ENCODE peak calls at places on chromosome 17, in ten cellular contexts. X, T, N, V, E, C, F, D, I and Y are unnamed samples.

GRCh38 chr17:61284746-61285145 is 114.9 kb upstream of the TBX2 start:
- DNase-seq in C (no peak), E (no peak), V (no peak), N (no peak), F (no peak), D (no peak), I (no peak), T (no peak), X (no peak), Y (no peak)

GRCh38 chr17:7789131-7789530 is 44.9 kb upstream of the KDM6B start:
- DNase-seq in D (no peak), F (no peak), V (no peak), E (no peak), I (no peak), X (no peak), N (no peak), T (no peak), C (no peak), Y (no peak)

GRCh38 chr17:28717578-28718316 is at the start of gene RAB34:
- DNase-seq in X (no peak), D (peak), I (peak), N (peak), E (peak), C (peak), V (peak), F (peak), T (peak), Y (peak)

GRCh38 chr17:3972931-3973330 is 8.7 kb upstream of the ATP2A3 start:
- DNase-seq in F (no peak), E (no peak), D (no peak), N (no peak), V (peak), C (no peak), X (no peak), I (no peak), T (no peak), Y (no peak)

GRCh38 chr17:72699566-72699965 is 392.9 kb downstream of the SLC39A11 start:
- DNase-seq in I (no peak), F (no peak), X (no peak), N (no peak), V (no peak), E (no peak), D (no peak), T (no peak), C (peak), Y (no peak)

GRCh38 chr17:69607162-69607834 is 192.8 kb downstream of the MAP2K6 start:
- DNase-seq in E (peak), T (peak), X (peak), C (peak), V (peak), I (peak), D (peak), N (peak), F (peak), Y (peak)

GRCh38 chr17:5667871-5668270 is 83.6 kb upstream of the NLRP1 start:
- DNase-seq in V (no peak), T (no peak), I (no peak), N (no peak), F (no peak), C (peak), D (peak), E (no peak), X (no peak), Y (no peak)

GRCh38 chr17:72510454-72511016 is 389.7 kb downstream of the SOX9 start:
- DNase-seq in C (no peak), D (no peak), E (no peak), N (no peak), F (no peak), V (no peak), T (peak), X (no peak), I (peak), Y (peak)

GRCh38 chr17:4501295-4501949 is 2.7 kb downstream of the SPNS2 start:
- DNase-seq in F (no peak), D (no peak), V (no peak), X (no peak), T (no peak), C (no peak), E (no peak), I (no peak), N (no peak), Y (no peak)

GRCh38 chr17:16583781-16584180 is 14.8 kb upstream of the ZNF287 start:
- DNase-seq in V (no peak), N (no peak), I (no peak), X (no peak), T (no peak), D (no peak), E (no peak), F (no peak), C (no peak), Y (no peak)
- H3K4me3 ChIP-seq in V (no peak), N (no peak), I (no peak), X (no peak), T (no peak), D (peak), E (no peak), F (peak), C (no peak), Y (no peak)

DNA sequence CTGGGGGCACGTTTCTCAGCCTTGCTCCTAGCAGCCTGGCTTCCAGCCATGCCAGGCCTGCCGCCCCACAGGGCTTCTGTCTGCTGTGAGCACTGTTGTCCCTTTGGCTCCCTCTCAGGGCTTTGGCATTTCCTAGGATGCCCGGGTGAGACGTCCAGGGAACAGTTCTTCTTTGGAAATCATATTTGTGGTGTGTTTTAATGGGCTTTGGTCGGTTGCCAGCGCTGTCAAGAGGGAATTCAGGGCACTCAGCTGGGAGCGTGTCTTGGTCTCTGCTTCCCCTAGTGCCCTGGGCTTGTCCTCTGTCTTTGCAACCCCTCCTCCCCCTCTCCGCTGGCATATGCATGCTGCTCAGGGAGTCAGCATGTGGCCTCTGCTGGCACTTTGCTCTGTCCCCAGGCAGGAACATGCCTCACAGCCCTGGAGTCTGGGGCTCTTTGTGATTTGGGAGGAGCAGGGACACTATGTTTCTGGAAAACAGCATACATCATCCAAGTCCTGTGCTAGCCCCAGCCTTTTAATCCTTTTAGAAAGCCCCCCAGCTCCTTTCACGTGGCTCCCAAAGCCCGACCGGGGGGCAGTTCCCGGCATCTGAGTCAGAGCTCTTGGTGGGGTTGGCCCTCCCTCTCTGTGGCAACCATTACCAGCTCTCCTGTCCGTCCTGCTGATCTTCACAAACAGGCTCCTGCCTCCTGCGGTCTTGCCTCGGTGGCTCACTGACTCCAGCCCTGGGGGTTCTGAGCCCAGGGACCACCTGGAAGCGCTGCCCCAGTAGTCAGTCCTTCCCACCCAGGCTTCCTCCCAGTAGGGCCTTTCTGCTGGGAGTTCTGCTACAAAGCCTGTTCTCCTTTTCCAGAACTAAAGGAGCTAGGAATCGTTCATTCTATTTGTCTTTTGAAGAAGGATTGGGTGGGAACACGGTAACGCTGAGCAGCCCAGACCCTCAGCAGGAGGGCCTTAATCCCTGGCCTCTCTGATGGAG is 26.7 kb downstream of the SAP30BP start:
- DNase-seq in T (peak), E (peak), C (peak), N (peak), X (peak), I (peak), V (peak), D (peak), F (peak), Y (peak)
- TF ChIP-seq CTCF in T (peak), E (no peak), C (no peak), N (peak), X (peak), I (no peak), V (no peak), D (no peak), F (no peak), Y (peak)

GRCh38 chr17:44308865-44309264 is 464 bp downstream of the RUNDC3A start:
- DNase-seq in X (no peak), T (no peak), D (no peak), N (no peak), I (no peak), F (no peak), V (no peak), E (no peak), C (no peak), Y (no peak)
- H3K4me3 ChIP-seq in X (peak), T (no peak), D (peak), N (no peak), I (no peak), F (peak), V (no peak), E (no peak), C (no peak), Y (peak)

DNA sequence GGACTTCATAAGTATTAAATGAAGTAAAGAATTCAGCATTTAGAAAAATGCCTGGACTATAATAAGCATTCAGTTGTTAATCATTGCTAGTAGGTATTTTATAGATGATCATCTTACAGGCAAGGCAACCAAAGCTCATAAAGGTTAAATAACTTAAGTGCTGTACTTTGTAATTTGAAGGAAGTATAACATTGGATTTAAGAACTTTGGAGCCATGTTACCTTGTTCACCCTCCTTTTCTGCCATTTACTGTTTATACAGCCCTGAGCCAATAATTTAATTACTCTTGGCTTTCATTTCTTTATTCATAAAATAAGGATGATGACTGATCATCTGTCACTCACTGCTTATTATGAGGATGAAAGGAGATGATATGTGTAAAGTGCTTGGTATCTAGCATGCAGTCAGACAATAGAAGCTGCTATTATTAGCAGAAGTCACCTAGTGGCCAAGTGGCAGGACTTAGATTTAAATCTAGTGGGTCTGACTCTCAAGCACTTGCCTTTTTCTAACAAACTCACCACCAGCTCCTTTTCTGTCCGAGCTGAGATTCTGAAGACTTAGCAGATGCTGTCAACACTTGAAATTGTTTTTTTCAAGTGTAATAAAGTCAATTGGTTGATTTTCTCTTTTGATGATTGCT is 18.2 kb upstream of the DDX52 start:
- DNase-seq in N (no peak), D (peak), I (no peak), E (peak), X (no peak), F (no peak), T (no peak), C (no peak), V (no peak), Y (no peak)
- TF ChIP-seq CTCF in N (no peak), D (no peak), I (no peak), E (no peak), X (no peak), F (no peak), T (peak), C (no peak), V (no peak), Y (no peak)

GRCh38 chr17:40176409-40177110 is 710 bp upstream of the RAPGEFL1 start:
- DNase-seq in T (no peak), V (peak), F (no peak), C (no peak), E (no peak), X (no peak), I (no peak), D (no peak), N (no peak), Y (no peak)
- H3K4me3 ChIP-seq in T (peak), V (no peak), F (no peak), C (no peak), E (no peak), X (no peak), I (no peak), D (peak), N (no peak), Y (no peak)

DNA sequence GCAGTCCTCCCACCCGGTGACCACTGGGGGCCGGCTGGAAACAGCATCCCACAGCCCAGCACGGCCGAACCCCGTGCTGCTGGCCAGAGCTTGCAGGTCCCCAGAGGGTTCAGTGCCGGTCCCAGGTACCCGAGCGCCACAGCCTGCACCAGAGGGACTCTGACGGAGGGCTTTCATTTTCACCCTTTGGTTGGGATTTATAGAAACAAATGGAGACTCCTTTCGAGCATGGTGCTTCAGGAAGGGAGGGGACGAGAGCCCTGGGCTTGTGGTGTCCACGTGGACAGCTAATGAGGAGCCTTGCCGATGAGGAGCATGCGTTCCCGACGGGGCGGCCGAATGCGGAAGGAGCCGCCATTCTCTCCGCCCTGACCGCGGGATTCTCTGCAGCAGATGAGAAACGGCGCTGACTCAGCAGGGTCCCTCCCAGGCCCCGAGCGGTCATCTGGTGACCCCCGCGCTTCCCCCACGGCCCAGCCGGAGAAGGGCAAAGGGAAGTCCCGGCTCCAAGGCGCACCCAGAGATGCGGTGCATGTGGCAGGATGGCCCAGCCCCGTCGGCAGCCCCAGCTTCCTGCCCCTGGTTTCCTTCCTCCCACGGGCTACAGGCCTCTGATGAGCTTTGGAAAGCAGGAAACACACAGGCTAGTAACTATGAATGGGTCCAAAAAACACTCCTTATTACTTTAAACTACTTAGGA is 9.8 kb downstream of the SLC38A10 start:
- DNase-seq in I (peak), V (peak), F (peak), T (peak), X (no peak), N (no peak), C (peak), E (no peak), D (no peak), Y (peak)
- TF ChIP-seq CTCF in I (no peak), V (no peak), F (no peak), T (no peak), X (no peak), N (no peak), C (no peak), E (no peak), D (no peak), Y (no peak)

GRCh38 chr17:82668631-82669099 is 20.4 kb upstream of the WDR45B start:
- DNase-seq in E (peak), D (peak), T (peak), V (peak), F (no peak), C (peak), N (no peak), I (peak), X (no peak), Y (peak)
- H3K4me3 ChIP-seq in E (no peak), D (no peak), T (no peak), V (no peak), F (no peak), C (no peak), N (no peak), I (no peak), X (no peak), Y (no peak)

GRCh38 chr17:75897076-75898019 is 597 bp upstream of the TRIM65 start:
- DNase-seq in F (peak), X (no peak), T (no peak), N (no peak), I (no peak), E (no peak), C (no peak), V (no peak), D (peak), Y (no peak)

GRCh38 chr17:75898065-75898464 is 1.3 kb upstream of the TRIM65 start:
- DNase-seq in I (no peak), T (no peak), X (no peak), V (no peak), E (no peak), F (no peak), N (no peak), C (no peak), D (no peak), Y (no peak)

GRCh38 chr17:75898791-75899190 is 2.0 kb upstream of the TRIM65 start:
- DNase-seq in T (no peak), E (no peak), I (no peak), X (no peak), C (no peak), V (no peak), F (no peak), D (no peak), N (no peak), Y (no peak)

GRCh38 chr17:75894049-75894742 is 2.6 kb downstream of the TRIM65 start:
- DNase-seq in I (no peak), X (no peak), T (no peak), C (peak), N (no peak), E (no peak), F (no peak), V (no peak), D (peak), Y (no peak)

GRCh38 chr17:75896360-75897075 is at the start of gene TRIM65:
- DNase-seq in T (peak), E (peak), I (peak), F (peak), V (peak), X (no peak), D (peak), C (peak), N (peak), Y (peak)
- TF ChIP-seq CTCF in T (peak), E (peak), I (peak), F (peak), V (peak), X (no peak), D (no peak), C (no peak), N (peak), Y (peak)

GRCh38 chr17:48595107-48595999 is 1.8 kb upstream of the HOXB5 start:
- DNase-seq in D (no peak), E (no peak), X (no peak), N (no peak), C (no peak), I (peak), V (no peak), F (no peak), T (no peak), Y (no peak)

GRCh38 chr17:48597492-48597774 is 3.9 kb upstream of the HOXB5 start:
- DNase-seq in X (no peak), N (no peak), C (no peak), T (no peak), D (no peak), F (no peak), V (no peak), I (no peak), E (no peak), Y (no peak)

GRCh38 chr17:48596000-48596734 is 2.6 kb upstream of the HOXB5 start:
- DNase-seq in X (no peak), I (peak), F (no peak), N (no peak), E (no peak), V (no peak), T (no peak), D (no peak), C (no peak), Y (no peak)

GRCh38 chr17:48597775-48598631 is 4.4 kb upstream of the HOXB5 start:
- DNase-seq in V (peak), T (no peak), C (peak), X (no peak), I (peak), D (peak), N (no peak), E (no peak), F (no peak), Y (peak)

GRCh38 chr17:48596735-48597491 is 3.3 kb upstream of the HOXB5 start:
- DNase-seq in D (peak), T (no peak), V (no peak), I (peak), C (peak), N (no peak), E (no peak), X (no peak), F (no peak), Y (no peak)
- H3K4me3 ChIP-seq in D (peak), T (no peak), V (peak), I (peak), C (peak), N (no peak), E (peak), X (no peak), F (peak), Y (peak)

GRCh38 chr17:161481-161880 is 20.0 kb downstream of the DOC2B start:
- DNase-seq in I (no peak), V (no peak), D (peak), E (no peak), X (no peak), T (no peak), C (no peak), F (no peak), N (no peak), Y (no peak)

GRCh38 chr17:162689-163088 is 18.8 kb downstream of the DOC2B start:
- DNase-seq in V (no peak), D (no peak), F (no peak), I (no peak), E (no peak), T (no peak), X (no peak), C (no peak), N (no peak), Y (no peak)

GRCh38 chr17:165939-166338 is 15.5 kb downstream of the DOC2B start:
- DNase-seq in D (no peak), C (no peak), X (no peak), N (no peak), F (no peak), V (no peak), I (no peak), T (no peak), E (no peak), Y (no peak)

GRCh38 chr17:163514-164103 is 17.8 kb downstream of the DOC2B start:
- DNase-seq in E (no peak), T (peak), N (no peak), X (no peak), I (no peak), D (peak), F (no peak), V (no peak), C (no peak), Y (no peak)

DNA sequence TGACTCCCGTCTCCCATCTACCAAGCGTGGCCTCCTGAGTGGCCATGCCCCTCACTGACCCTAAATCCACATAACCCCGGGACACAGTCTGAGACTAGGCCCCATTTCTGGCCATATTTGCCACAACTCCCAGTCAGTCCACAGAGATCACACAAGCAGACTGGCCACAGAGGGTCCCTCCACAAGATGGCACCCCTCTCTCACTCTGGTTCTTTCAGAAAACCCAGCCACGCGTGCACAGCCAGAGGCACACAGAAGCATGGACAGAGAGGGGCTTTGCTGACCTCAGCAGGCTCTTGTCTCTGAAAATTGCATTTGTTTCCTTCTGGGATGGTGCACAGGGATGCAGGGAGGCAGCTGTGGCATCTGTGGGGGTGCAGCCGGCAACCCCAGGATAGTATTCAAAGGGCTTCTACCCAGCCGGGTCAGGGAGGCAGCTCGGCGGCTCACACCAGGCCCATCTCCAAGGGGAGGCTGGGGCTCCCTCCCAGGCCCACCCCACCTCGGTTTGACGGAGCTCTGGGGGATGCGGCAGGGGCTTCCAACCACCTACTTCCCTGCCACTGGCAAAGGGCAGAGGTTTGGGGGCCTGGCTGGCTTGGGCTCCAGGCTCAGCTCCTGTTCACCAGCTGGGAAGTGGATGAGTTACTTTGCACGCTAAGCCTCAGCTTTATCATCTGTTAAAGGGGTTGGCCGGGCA is 16.8 kb downstream of the DOC2B start:
- DNase-seq in N (peak), V (no peak), X (no peak), E (peak), C (peak), F (no peak), I (peak), D (peak), T (peak), Y (peak)
- TF ChIP-seq CTCF in N (peak), V (no peak), X (peak), E (peak), C (peak), F (no peak), I (peak), D (peak), T (peak), Y (peak)